ENCODE peak calls at places on chromosome 7, in six cellular contexts. Y, H, L, C, E and V are unnamed samples.

GRCh38 chr7:2939193-2939885 is 95.2 kb upstream of the GNA12 start:
- DNase-seq in Y (peak; percentile 9), H (no peak), L (no peak), C (peak; percentile 59), E (no peak), V (no peak)

GRCh38 chr7:69963388-69963787 is 365.1 kb downstream of the AUTS2 start:
- DNase-seq in Y (no peak), H (no peak), L (no peak), C (no peak), E (no peak), V (no peak)

GRCh38 chr7:142581341-142581740 is 167.9 kb upstream of the PRSS1 start:
- DNase-seq in Y (no peak), H (peak; percentile 9), L (no peak), C (no peak), E (no peak), V (no peak)

GRCh38 chr7:127754457-127754856 is 102.5 kb downstream of the SND1 start:
- DNase-seq in Y (no peak), H (no peak), L (no peak), C (no peak), E (peak; percentile 20), V (no peak)

GRCh38 chr7:27108390-27109127 is 6.1 kb upstream of the HOXA2 start:
- DNase-seq in Y (peak; percentile 88), H (peak; percentile 39), L (no peak), C (no peak), E (no peak), V (no peak)

GRCh38 chr7:26278769-26279168 is 12.9 kb upstream of the SNX10 start:
- DNase-seq in Y (no peak), H (no peak), L (no peak), C (no peak), E (no peak), V (no peak)

GRCh38 chr7:37311282-37311868 is 137.3 kb downstream of the ELMO1 start:
- DNase-seq in Y (peak; percentile 7), H (no peak), L (no peak), C (no peak), E (no peak), V (peak; percentile 36)

GRCh38 chr7:150945171-150945852 is 32.8 kb downstream of the KCNH2 start:
- DNase-seq in Y (no peak), H (no peak), L (no peak), C (peak; percentile 58), E (no peak), V (no peak)

GRCh38 chr7:124275411-124275810 is 242.5 kb upstream of the TMEM229A start:
- DNase-seq in Y (peak; percentile 9), H (peak; percentile 56), L (no peak), C (no peak), E (no peak), V (no peak)

GRCh38 chr7:158531661-158532060 is 56.0 kb downstream of the PTPRN2 start:
- DNase-seq in Y (no peak), H (no peak), L (no peak), C (no peak), E (no peak), V (no peak)

GRCh38 chr7:158530800-158531609 is 56.6 kb downstream of the PTPRN2 start:
- DNase-seq in Y (no peak), H (no peak), L (no peak), C (no peak), E (no peak), V (no peak)

GRCh38 chr7:158534598-158534997 is 53.0 kb downstream of the PTPRN2 start:
- DNase-seq in Y (no peak), H (no peak), L (no peak), C (no peak), E (no peak), V (no peak)

GRCh38 chr7:158533386-158534133 is 54.1 kb downstream of the PTPRN2 start:
- DNase-seq in Y (no peak), H (no peak), L (no peak), C (no peak), E (no peak), V (no peak)

GRCh38 chr7:158532093-158532627 is 55.5 kb downstream of the PTPRN2 start:
- DNase-seq in Y (no peak), H (no peak), L (no peak), C (no peak), E (no peak), V (no peak)
- H3K9me3 ChIP-seq in Y (peaks cover 62% of the 10 kb centered on the region), H (no peaks in the 10 kb centered on the region), L (no peaks in the 10 kb centered on the region), C (no peaks in the 10 kb centered on the region), E (no peaks in the 10 kb centered on the region), V (no peaks in the 10 kb centered on the region)

GRCh38 chr7:63047061-63047460 is 951.6 kb upstream of the ZNF722 start:
- DNase-seq in Y (no peak), H (no peak), L (no peak), C (no peak), E (no peak), V (no peak)
- H3K9me3 ChIP-seq in Y (peaks cover 53% of the 10 kb centered on the region), H (no peaks in the 10 kb centered on the region), L (no peaks in the 10 kb centered on the region), C (no peaks in the 10 kb centered on the region), E (no peaks in the 10 kb centered on the region), V (no peaks in the 10 kb centered on the region)

GRCh38 chr7:91066627-91067026 is 197.6 kb upstream of the FZD1 start:
- DNase-seq in Y (no peak), H (no peak), L (no peak), C (no peak), E (no peak), V (no peak)
- H3K9me3 ChIP-seq in Y (no peaks in the 10 kb centered on the region), H (no peaks in the 10 kb centered on the region), L (no peaks in the 10 kb centered on the region), C (no peaks in the 10 kb centered on the region), E (no peaks in the 10 kb centered on the region), V (no peaks in the 10 kb centered on the region)

DNA sequence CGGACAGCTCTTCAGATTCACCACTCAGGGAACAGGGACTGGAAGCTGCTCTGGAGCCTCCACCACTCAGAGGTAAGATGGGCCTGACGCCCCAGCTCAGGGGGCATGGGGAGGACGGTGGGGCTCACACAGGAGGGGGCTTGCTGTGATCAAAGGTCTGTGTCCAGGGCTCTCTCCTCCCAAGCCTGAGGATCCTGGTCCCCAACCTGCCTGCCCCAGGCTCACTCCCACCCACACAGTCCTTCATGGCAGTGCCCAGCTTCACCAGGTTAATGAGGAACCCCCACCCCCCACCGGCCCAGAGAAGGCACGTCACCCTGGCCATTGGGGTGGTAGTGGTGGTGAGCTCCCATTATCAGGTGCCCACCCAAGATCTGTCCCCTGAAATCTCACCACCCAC is 926.7 kb upstream of the ZNF722 start:
- DNase-seq in Y (no peak), H (no peak), L (no peak), C (no peak), E (no peak), V (no peak)
- H3K9me3 ChIP-seq in Y (peaks cover 34% of the 10 kb centered on the region), H (no peaks in the 10 kb centered on the region), L (no peaks in the 10 kb centered on the region), C (no peaks in the 10 kb centered on the region), E (no peaks in the 10 kb centered on the region), V (no peaks in the 10 kb centered on the region)

GRCh38 chr7:136293272-136293671 is 316.1 kb upstream of the MTPN start:
- DNase-seq in Y (no peak), H (no peak), L (no peak), C (no peak), E (no peak), V (no peak)
- H3K9me3 ChIP-seq in Y (no peaks in the 10 kb centered on the region), H (no peaks in the 10 kb centered on the region), L (no peaks in the 10 kb centered on the region), C (no peaks in the 10 kb centered on the region), E (no peaks in the 10 kb centered on the region), V (no peaks in the 10 kb centered on the region)

GRCh38 chr7:94247970-94248369 is 146.7 kb upstream of the COL1A2 start:
- DNase-seq in Y (no peak), H (no peak), L (no peak), C (no peak), E (no peak), V (no peak)
- H3K9me3 ChIP-seq in Y (no peaks in the 10 kb centered on the region), H (no peaks in the 10 kb centered on the region), L (no peaks in the 10 kb centered on the region), C (no peaks in the 10 kb centered on the region), E (no peaks in the 10 kb centered on the region), V (no peaks in the 10 kb centered on the region)

DNA sequence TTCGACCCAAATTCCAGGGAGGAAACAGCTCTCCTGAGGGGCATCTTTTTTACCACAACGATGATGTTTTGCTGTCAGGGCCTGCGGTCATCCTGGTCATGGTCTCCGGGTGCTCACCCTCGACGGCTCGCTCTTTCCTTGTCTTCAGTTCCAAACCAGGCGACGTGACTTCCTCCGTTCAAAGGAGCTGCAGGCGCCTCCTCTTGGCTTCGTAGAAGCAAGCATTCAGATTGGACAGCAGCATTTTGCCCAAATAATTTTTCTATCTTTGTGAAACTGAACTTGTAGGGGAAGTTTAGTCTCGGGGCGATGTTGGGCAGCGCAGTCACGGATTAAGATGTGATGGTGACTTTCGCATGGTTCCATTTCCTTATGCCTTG is 208.9 kb downstream of the DNAJB6 start:
- DNase-seq in Y (no peak), H (no peak), L (no peak), C (peak; percentile 28), E (no peak), V (no peak)
- H3K9me3 ChIP-seq in Y (peaks cover 63% of the 10 kb centered on the region), H (no peaks in the 10 kb centered on the region), L (no peaks in the 10 kb centered on the region), C (no peaks in the 10 kb centered on the region), E (no peaks in the 10 kb centered on the region), V (no peaks in the 10 kb centered on the region)